ENCODE peak calls at places on chromosomes 16 and 17, in six cellular contexts. One of them, this sample, is unnamed.

GRCh38 chr17:81869221-81870154 is 1.6 kb downstream of the ARHGDIA start:
- DNase-seq in IMR-90: no peak
- DNase-seq in mesenchymal stem cell: peak
- DNase-seq in trophoblast cell: no peak
- DNase-seq in H1: peak
- DNase-seq in H9: peak
- DNase-seq in this sample: no peak

GRCh38 chr16:10584956-10585561 is 4.7 kb upstream of the EMP2 start:
- DNase-seq in IMR-90: peak
- DNase-seq in mesenchymal stem cell: no peak
- DNase-seq in trophoblast cell: no peak
- DNase-seq in H1: no peak
- DNase-seq in H9: no peak
- DNase-seq in this sample: no peak

GRCh38 chr17:47961406-47961805 is 3.7 kb upstream of the PRR15L start:
- DNase-seq in IMR-90: no peak
- DNase-seq in mesenchymal stem cell: no peak
- DNase-seq in trophoblast cell: no peak
- DNase-seq in H1: no peak
- DNase-seq in H9: no peak
- DNase-seq in this sample: no peak

GRCh38 chr17:21029032-21029431 is 13.8 kb downstream of the USP22 start:
- DNase-seq in IMR-90: peak
- DNase-seq in mesenchymal stem cell: peak
- DNase-seq in trophoblast cell: peak
- DNase-seq in H1: no peak
- DNase-seq in H9: no peak
- DNase-seq in this sample: no peak

GRCh38 chr16:80285089-80285488 is 255.7 kb upstream of the DYNLRB2 start:
- DNase-seq in IMR-90: peak
- DNase-seq in mesenchymal stem cell: peak
- DNase-seq in trophoblast cell: peak
- DNase-seq in H1: no peak
- DNase-seq in H9: no peak
- DNase-seq in this sample: no peak

GRCh38 chr16:82093901-82094300 is 58.8 kb downstream of the HSD17B2 start:
- DNase-seq in IMR-90: no peak
- DNase-seq in mesenchymal stem cell: no peak
- DNase-seq in trophoblast cell: no peak
- DNase-seq in H1: no peak
- DNase-seq in H9: no peak
- DNase-seq in this sample: no peak

GRCh38 chr16:3007059-3007956 is 5.4 kb upstream of the CLDN9 start:
- DNase-seq in IMR-90: no peak
- DNase-seq in mesenchymal stem cell: no peak
- DNase-seq in trophoblast cell: no peak
- DNase-seq in H1: no peak
- DNase-seq in H9: peak
- DNase-seq in this sample: no peak

GRCh38 chr17:80426671-80427326 is 11.8 kb downstream of the ENDOV start:
- DNase-seq in IMR-90: peak
- DNase-seq in mesenchymal stem cell: peak
- DNase-seq in trophoblast cell: peak
- DNase-seq in H1: peak
- DNase-seq in H9: peak
- DNase-seq in this sample: peak

GRCh38 chr16:30541502-30542329 is 7.1 kb upstream of the ZNF747 start:
- DNase-seq in IMR-90: peak
- DNase-seq in mesenchymal stem cell: peak
- DNase-seq in trophoblast cell: no peak
- DNase-seq in H1: no peak
- DNase-seq in H9: no peak
- DNase-seq in this sample: no peak

GRCh38 chr17:62774338-62774737 is 33.8 kb downstream of the MARCHF10 start:
- DNase-seq in IMR-90: no peak
- DNase-seq in mesenchymal stem cell: no peak
- DNase-seq in trophoblast cell: no peak
- DNase-seq in H1: no peak
- DNase-seq in H9: peak
- DNase-seq in this sample: no peak

GRCh38 chr16:5706206-5706605 is 608.6 kb upstream of the EEF2KMT start:
- DNase-seq in IMR-90: no peak
- DNase-seq in mesenchymal stem cell: no peak
- DNase-seq in trophoblast cell: no peak
- DNase-seq in H1: no peak
- DNase-seq in H9: no peak
- DNase-seq in this sample: no peak

GRCh38 chr16:84617068-84617630 is 729 bp downstream of the COTL1 start:
- DNase-seq in IMR-90: no peak
- DNase-seq in mesenchymal stem cell: peak
- DNase-seq in trophoblast cell: no peak
- DNase-seq in H1: peak
- DNase-seq in H9: peak
- DNase-seq in this sample: no peak

GRCh38 chr17:75153854-75154194 is 488 bp downstream of the JPT1 start:
- DNase-seq in IMR-90: no peak
- DNase-seq in mesenchymal stem cell: peak
- DNase-seq in trophoblast cell: no peak
- DNase-seq in H1: no peak
- DNase-seq in H9: no peak
- DNase-seq in this sample: no peak

GRCh38 chr17:75152971-75153853 is 1.1 kb downstream of the JPT1 start:
- DNase-seq in IMR-90: peak
- DNase-seq in mesenchymal stem cell: peak
- DNase-seq in trophoblast cell: no peak
- DNase-seq in H1: no peak
- DNase-seq in H9: peak
- DNase-seq in this sample: no peak

GRCh38 chr17:75151893-75152292 is 2.4 kb downstream of the JPT1 start:
- DNase-seq in IMR-90: peak
- DNase-seq in mesenchymal stem cell: peak
- DNase-seq in trophoblast cell: no peak
- DNase-seq in H1: no peak
- DNase-seq in H9: no peak
- DNase-seq in this sample: no peak

GRCh38 chr17:75154195-75155106 is at the start of gene JPT1:
- DNase-seq in IMR-90: peak
- DNase-seq in mesenchymal stem cell: peak
- DNase-seq in trophoblast cell: peak
- DNase-seq in H1: peak
- DNase-seq in H9: peak
- DNase-seq in this sample: peak

DNA sequence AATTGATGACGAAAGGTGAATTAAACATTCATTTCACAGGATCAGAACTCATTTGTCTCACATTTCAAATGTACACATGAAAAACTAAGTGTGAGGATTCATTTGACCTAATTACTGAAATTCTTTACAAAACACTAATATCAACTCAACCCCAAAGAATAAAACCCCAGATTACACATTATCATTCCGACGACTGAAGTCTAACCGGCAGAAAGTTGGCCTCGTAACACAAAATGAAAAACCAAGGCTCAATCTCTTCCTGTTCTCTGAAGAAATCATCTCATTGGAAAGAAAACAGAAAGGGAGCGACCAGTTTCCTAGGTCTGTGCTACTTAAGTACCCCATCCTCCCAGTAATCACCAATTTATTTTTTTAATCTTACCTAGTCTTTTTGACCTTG is 1.8 kb downstream of the JPT1 start:
- DNase-seq in IMR-90: peak
- DNase-seq in mesenchymal stem cell: no peak
- DNase-seq in trophoblast cell: no peak
- DNase-seq in H1: no peak
- DNase-seq in H9: no peak
- DNase-seq in this sample: no peak
- H3K23ac ChIP-seq in IMR-90: peak
- H3K23ac ChIP-seq in mesenchymal stem cell: no peak
- H3K23ac ChIP-seq in trophoblast cell: no peak
- H3K23ac ChIP-seq in H1: no peak
- H3K23ac ChIP-seq in H9: no peak
- H3K23ac ChIP-seq in this sample: no peak

DNA sequence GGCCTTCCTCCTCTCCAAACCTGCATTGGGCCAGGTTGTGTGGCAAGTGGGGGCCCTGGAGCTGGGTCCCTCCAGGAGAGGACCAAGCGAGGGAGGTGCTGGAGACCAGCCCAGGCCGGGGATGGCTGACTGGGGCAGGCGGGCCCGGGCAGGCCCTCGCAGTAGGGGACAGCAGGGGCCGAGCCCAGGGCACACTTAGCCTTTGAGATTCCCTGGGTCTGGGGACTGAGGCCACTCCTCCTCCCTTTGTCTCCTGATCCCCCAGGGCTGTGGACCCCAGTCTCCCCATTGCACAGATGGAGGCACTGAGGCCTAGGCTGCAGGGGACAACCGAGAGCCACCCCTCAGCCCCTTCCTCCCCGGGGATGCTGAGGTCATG is 5.2 kb downstream of the FOXJ1 start:
- DNase-seq in IMR-90: no peak
- DNase-seq in mesenchymal stem cell: no peak
- DNase-seq in trophoblast cell: no peak
- DNase-seq in H1: no peak
- DNase-seq in H9: peak
- DNase-seq in this sample: no peak
- H3K23ac ChIP-seq in IMR-90: no peak
- H3K23ac ChIP-seq in mesenchymal stem cell: no peak
- H3K23ac ChIP-seq in trophoblast cell: no peak
- H3K23ac ChIP-seq in H1: no peak
- H3K23ac ChIP-seq in H9: no peak
- H3K23ac ChIP-seq in this sample: no peak

GRCh38 chr16:87601322-87602004 is 845 bp upstream of the JPH3 start:
- DNase-seq in IMR-90: no peak
- DNase-seq in mesenchymal stem cell: no peak
- DNase-seq in trophoblast cell: no peak
- DNase-seq in H1: no peak
- DNase-seq in H9: no peak
- DNase-seq in this sample: no peak

GRCh38 chr16:87604572-87605135 is 2.3 kb downstream of the JPH3 start:
- DNase-seq in IMR-90: no peak
- DNase-seq in mesenchymal stem cell: no peak
- DNase-seq in trophoblast cell: no peak
- DNase-seq in H1: no peak
- DNase-seq in H9: no peak
- DNase-seq in this sample: no peak

GRCh38 chr16:87603684-87604571 is 1.6 kb downstream of the JPH3 start:
- DNase-seq in IMR-90: no peak
- DNase-seq in mesenchymal stem cell: no peak
- DNase-seq in trophoblast cell: no peak
- DNase-seq in H1: no peak
- DNase-seq in H9: no peak
- DNase-seq in this sample: no peak

GRCh38 chr16:87602005-87602790 is at the start of gene JPH3:
- DNase-seq in IMR-90: no peak
- DNase-seq in mesenchymal stem cell: no peak
- DNase-seq in trophoblast cell: no peak
- DNase-seq in H1: peak
- DNase-seq in H9: peak
- DNase-seq in this sample: peak

DNA sequence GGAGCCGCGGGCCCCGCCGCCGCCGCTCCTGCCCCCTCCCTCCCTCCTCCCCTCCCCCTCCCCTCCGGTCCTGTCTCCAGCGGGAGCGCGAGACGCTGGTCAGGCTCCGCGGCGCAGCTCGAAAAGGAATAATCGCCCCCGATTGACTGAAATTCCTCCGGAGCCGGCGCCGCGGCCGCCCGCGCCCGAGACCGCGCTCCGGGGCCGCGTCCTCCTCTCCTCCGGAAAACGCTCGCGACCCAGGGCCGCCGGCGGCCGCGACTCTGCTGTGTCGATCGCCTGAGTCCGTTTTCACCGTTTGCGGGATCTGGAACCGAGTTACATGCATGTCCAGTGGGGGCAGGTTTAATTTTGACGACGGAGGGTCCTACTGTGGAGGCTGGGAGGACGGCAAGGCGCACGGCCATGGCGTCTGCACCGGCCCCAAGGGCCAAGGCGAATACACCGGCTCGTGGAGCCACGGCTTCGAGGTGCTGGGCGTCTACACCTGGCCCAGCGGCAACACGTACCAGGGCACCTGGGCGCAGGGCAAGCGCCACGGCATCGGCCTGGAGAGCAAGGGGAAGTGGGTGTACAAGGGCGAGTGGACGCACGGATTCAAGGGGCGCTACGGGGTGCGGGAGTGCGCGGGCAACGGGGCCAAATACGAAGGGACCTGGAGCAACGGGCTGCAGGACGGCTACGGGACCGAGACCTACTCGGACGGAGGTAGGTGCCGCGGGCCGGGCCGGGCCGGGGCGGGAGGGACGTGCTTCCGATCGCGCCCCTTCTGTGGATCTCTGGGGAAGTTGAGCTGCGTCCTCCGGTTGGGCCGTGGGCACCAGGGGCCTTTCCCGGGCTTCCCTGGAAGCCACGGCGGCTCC is 744 bp downstream of the JPH3 start:
- DNase-seq in IMR-90: no peak
- DNase-seq in mesenchymal stem cell: no peak
- DNase-seq in trophoblast cell: no peak
- DNase-seq in H1: peak
- DNase-seq in H9: no peak
- DNase-seq in this sample: peak
- H3K23ac ChIP-seq in IMR-90: no peak
- H3K23ac ChIP-seq in mesenchymal stem cell: peak
- H3K23ac ChIP-seq in trophoblast cell: peak
- H3K23ac ChIP-seq in H1: no peak
- H3K23ac ChIP-seq in H9: no peak
- H3K23ac ChIP-seq in this sample: peak

GRCh38 chr16:67157106-67157748 is 2.5 kb downstream of the TRADD start:
- DNase-seq in IMR-90: no peak
- DNase-seq in mesenchymal stem cell: no peak
- DNase-seq in trophoblast cell: no peak
- DNase-seq in H1: no peak
- DNase-seq in H9: no peak
- DNase-seq in this sample: no peak

GRCh38 chr16:67155305-67156145 is 4.2 kb downstream of the TRADD start:
- DNase-seq in IMR-90: peak
- DNase-seq in mesenchymal stem cell: peak
- DNase-seq in trophoblast cell: peak
- DNase-seq in H1: peak
- DNase-seq in H9: peak
- DNase-seq in this sample: peak

GRCh38 chr16:67156146-67156844 is 3.4 kb downstream of the TRADD start:
- DNase-seq in IMR-90: no peak
- DNase-seq in mesenchymal stem cell: no peak
- DNase-seq in trophoblast cell: no peak
- DNase-seq in H1: no peak
- DNase-seq in H9: peak
- DNase-seq in this sample: no peak

GRCh38 chr16:67151431-67152097 is 766 bp upstream of the B3GNT9 start:
- DNase-seq in IMR-90: no peak
- DNase-seq in mesenchymal stem cell: peak
- DNase-seq in trophoblast cell: peak
- DNase-seq in H1: no peak
- DNase-seq in H9: no peak
- DNase-seq in this sample: no peak

GRCh38 chr16:67154578-67155304 is 3.9 kb upstream of the B3GNT9 start:
- DNase-seq in IMR-90: no peak
- DNase-seq in mesenchymal stem cell: no peak
- DNase-seq in trophoblast cell: no peak
- DNase-seq in H1: no peak
- DNase-seq in H9: peak
- DNase-seq in this sample: no peak
- H3K23ac ChIP-seq in IMR-90: no peak
- H3K23ac ChIP-seq in mesenchymal stem cell: no peak
- H3K23ac ChIP-seq in trophoblast cell: no peak
- H3K23ac ChIP-seq in H1: no peak
- H3K23ac ChIP-seq in H9: no peak
- H3K23ac ChIP-seq in this sample: peak